ENCODE peak calls at places on chromosomes 4 and X, in ten cellular contexts. Z is PC-3, R is body of pancreas, I is lung, T is IMR-90, A is kidney epithelial cell, C is brain microvascular endothelial cell, S is adrenal gland, Y is A549, X is heart right ventricle. O is an unnamed sample.

GRCh38 chrX:24466025-24466424 is 939 bp downstream of the PDK3 start:
- DNase-seq in Z (no peak), R (no peak), I (no peak), T (no peak), A (no peak), C (no peak), S (no peak), Y (no peak), X (no peak), O (no peak)

GRCh38 chr4:92646826-92647225 is 343.1 kb downstream of the GRID2 start:
- DNase-seq in Z (no peak), R (no peak), I (no peak), T (no peak), A (no peak), C (no peak), S (no peak), Y (no peak), X (no peak), O (no peak)

GRCh38 chr4:93788712-93789111 is 39.8 kb upstream of the ATOH1 start:
- DNase-seq in Z (peak; percentile 51), R (no peak), I (no peak), T (peak; percentile 10), A (no peak), C (peak; percentile 26), S (no peak), Y (peak; percentile 1), X (no peak), O (no peak)

GRCh38 chr4:28639747-28640146 is 1779.1 kb downstream of the STIM2 start:
- DNase-seq in Z (no peak), R (no peak), I (no peak), T (no peak), A (no peak), C (no peak), S (no peak), Y (no peak), X (no peak), O (no peak)

GRCh38 chrX:51931761-51932160 is 38.3 kb downstream of the MAGED1 start:
- DNase-seq in Z (no peak), R (no peak), I (no peak), T (no peak), A (no peak), C (no peak), S (no peak), Y (no peak), X (no peak), O (no peak)

GRCh38 chr4:52568351-52568750 is 90.8 kb downstream of the USP46 start:
- DNase-seq in Z (no peak), R (no peak), I (no peak), T (no peak), A (no peak), C (no peak), S (no peak), Y (no peak), X (no peak), O (no peak)

GRCh38 chr4:3471098-3471760 is 8.1 kb downstream of the DOK7 start:
- DNase-seq in Z (no peak), R (no peak), I (no peak), T (no peak), A (no peak), C (no peak), S (no peak), Y (no peak), X (no peak), O (no peak)

GRCh38 chr4:4717692-4718091 is 141.8 kb upstream of the MSX1 start:
- DNase-seq in Z (peak; percentile 19), R (peak; percentile 16), I (no peak), T (no peak), A (no peak), C (no peak), S (no peak), Y (no peak), X (no peak), O (no peak)

GRCh38 chr4:31518796-31519250 is 798.7 kb downstream of the PCDH7 start:
- DNase-seq in Z (peak; percentile 80), R (no peak), I (no peak), T (peak; percentile 32), A (peak; percentile 57), C (peak; percentile 20), S (no peak), Y (no peak), X (no peak), O (peak; percentile 24)

GRCh38 chr4:99317354-99317753 is 3.8 kb downstream of the ADH1B start:
- DNase-seq in Z (no peak), R (no peak), I (no peak), T (no peak), A (no peak), C (no peak), S (no peak), Y (no peak), X (no peak), O (no peak)

GRCh38 chr4:104123021-104123420 is 371.7 kb downstream of the CXXC4 start:
- DNase-seq in Z (no peak), R (no peak), I (no peak), T (no peak), A (no peak), C (no peak), S (no peak), Y (no peak), X (no peak), O (no peak)

GRCh38 chrX:14027031-14027430 is 2.7 kb downstream of the GEMIN8 start:
- DNase-seq in Z (peak; percentile 69), R (peak; percentile 44), I (no peak), T (peak; percentile 35), A (no peak), C (no peak), S (no peak), Y (no peak), X (peak; percentile 9), O (no peak)

GRCh38 chr4:181301735-181302380 is 941.3 kb upstream of the TENM3 start:
- DNase-seq in Z (peak; percentile 33), R (peak; percentile 49), I (no peak), T (peak; percentile 43), A (no peak), C (peak; percentile 11), S (no peak), Y (peak; percentile 4), X (no peak), O (peak; percentile 3)

DNA sequence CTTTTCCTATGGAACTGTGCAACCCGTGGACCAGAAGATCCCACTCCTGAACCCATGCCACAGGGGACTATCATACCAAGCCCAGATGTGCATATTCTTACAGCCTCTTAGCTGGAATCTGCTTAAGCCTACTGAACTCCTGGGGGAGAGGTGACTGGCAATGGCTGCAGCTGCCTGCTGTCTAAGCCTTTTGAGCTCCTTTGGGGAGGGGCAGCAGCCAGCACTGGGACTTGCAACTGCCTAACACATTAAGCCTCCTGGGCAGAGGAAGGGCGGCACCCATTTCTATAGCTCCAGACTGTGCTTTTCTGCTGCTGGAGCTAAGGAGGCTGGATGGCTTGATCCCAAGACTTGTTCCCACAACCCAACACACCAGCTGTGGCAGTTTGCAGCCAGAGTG is 117.9 kb upstream of the VEGFC start:
- DNase-seq in Z (no peak), R (no peak), I (no peak), T (no peak), A (no peak), C (no peak), S (no peak), Y (no peak), X (no peak), O (no peak)
- H3K4me3 ChIP-seq in Z (no peak overlapping the region), R (no peak overlapping the region), I (no peak overlapping the region), T (no peak overlapping the region), A (no peak overlapping the region), C (no peak overlapping the region), S (no peak overlapping the region), Y (no peak overlapping the region), X (no peak overlapping the region), O (no peak overlapping the region)

GRCh38 chr4:119011607-119011988 is 122.9 kb downstream of the SYNPO2 start:
- DNase-seq in Z (no peak), R (no peak), I (no peak), T (no peak), A (no peak), C (no peak), S (no peak), Y (no peak), X (no peak), O (no peak)
- TF ChIP-seq CTCF in Z (no peak), R (no peak), I (no peak), T (no peak), A (no peak), C (no peak), S (no peak), Y (no peak), X (no peak), O (no peak)

DNA sequence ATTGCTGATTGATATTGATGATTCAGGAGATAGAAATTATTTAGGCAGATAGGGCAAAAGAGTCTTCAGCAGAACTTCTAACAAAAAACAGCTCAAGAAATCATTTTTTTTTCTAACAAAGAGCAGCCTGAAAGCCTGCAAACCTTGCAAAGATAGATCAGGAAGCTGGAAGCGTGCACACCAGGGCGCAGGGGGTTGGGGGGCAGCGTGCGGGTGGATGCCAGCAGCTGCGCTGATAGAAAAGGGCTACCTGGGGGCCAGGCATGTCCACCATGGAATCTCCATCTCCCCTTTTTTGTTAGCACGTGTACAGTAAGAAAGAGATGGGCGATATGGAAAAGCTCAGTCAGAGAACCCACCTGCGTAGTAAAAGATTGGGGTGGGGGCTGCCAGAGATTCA is 1.7 kb upstream of the CCDC110 start:
- DNase-seq in Z (no peak), R (no peak), I (no peak), T (no peak), A (no peak), C (no peak), S (no peak), Y (no peak), X (no peak), O (no peak)
- H3K4me3 ChIP-seq in Z (no peak overlapping the region), R (no peak overlapping the region), I (no peak overlapping the region), T (no peak overlapping the region), A (no peak overlapping the region), C (no peak overlapping the region), S (no peak overlapping the region), Y (no peak overlapping the region), X (no peak overlapping the region), O (no peak overlapping the region)

DNA sequence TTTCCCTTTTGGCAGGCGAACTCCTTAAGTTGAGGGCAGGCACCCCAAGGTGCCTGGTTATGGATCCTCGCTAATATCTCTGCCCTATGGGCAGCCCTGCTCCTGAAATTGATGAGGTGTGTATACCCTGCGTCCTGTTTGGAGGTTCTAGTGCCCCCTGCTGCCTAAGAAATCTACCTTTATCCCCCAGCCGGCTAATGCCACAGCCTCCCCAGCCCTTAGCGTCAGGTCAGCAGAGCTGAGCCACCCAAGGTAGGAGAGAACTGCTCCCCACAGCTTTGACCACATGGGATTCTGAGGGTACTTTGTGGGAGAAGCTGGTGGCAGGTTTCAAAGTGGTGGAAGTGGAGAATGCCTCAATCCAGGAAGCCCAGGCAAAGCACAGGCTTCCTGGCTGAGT is 50.8 kb downstream of the ANAPC4 start:
- DNase-seq in Z (no peak), R (no peak), I (no peak), T (no peak), A (no peak), C (no peak), S (no peak), Y (no peak), X (no peak), O (no peak)
- TF ChIP-seq CTCF in Z (no peak), R (no peak), I (no peak), T (no peak), A (no peak), C (no peak), S (no peak), Y (no peak), X (no peak), O (no peak)

GRCh38 chr4:22514001-22514400 is 1.9 kb downstream of the ADGRA3 start:
- DNase-seq in Z (peak; percentile 81), R (no peak), I (no peak), T (peak; percentile 91), A (peak; percentile 58), C (peak; percentile 13), S (no peak), Y (peak; percentile 6), X (no peak), O (no peak)
- H3K4me3 ChIP-seq in Z (peak overlapping the region; percentile 72), R (no peak overlapping the region), I (no peak overlapping the region), T (peak overlapping the region; percentile 56), A (peak overlapping the region; percentile 66), C (peak overlapping the region; percentile 76), S (peak overlapping the region; percentile 72), Y (peak overlapping the region; percentile 71), X (peak overlapping the region; percentile 62), O (no peak overlapping the region)

O was measured in AG09309.